ENCODE peak calls at places on chromosome 7, in seven cellular contexts. V is pons, E is non-pigmented ciliary epithelial cell, A is psoas muscle, Q is fibroblast of mammary gland, H is amygdala, I is OCI-LY7. O is an unnamed sample.

GRCh38 chr7:120792091-120792860 is 65.7 kb downstream of the TSPAN12 start:
- DNase-seq in V (peak), E (peak), A (peak), Q (peak), H (peak), I (peak), O (peak)

GRCh38 chr7:105480931-105481330 is 41.1 kb downstream of the PUS7 start:
- DNase-seq in V (no peak), E (no peak), A (no peak), Q (no peak), H (no peak), I (no peak), O (no peak)

GRCh38 chr7:27198138-27198841 is 1.6 kb downstream of the HOXA13 start:
- DNase-seq in V (no peak), E (no peak), A (no peak), Q (no peak), H (no peak), I (no peak), O (no peak)

GRCh38 chr7:157666530-157667040 is 329.8 kb downstream of the DNAJB6 start:
- DNase-seq in V (no peak), E (no peak), A (no peak), Q (no peak), H (no peak), I (no peak), O (no peak)

GRCh38 chr7:24216576-24217116 is 67.3 kb upstream of the NPY start:
- DNase-seq in V (no peak), E (peak), A (no peak), Q (peak), H (no peak), I (no peak), O (peak)

GRCh38 chr7:74092321-74092963 is 8.8 kb downstream of the LIMK1 start:
- DNase-seq in V (no peak), E (no peak), A (peak), Q (no peak), H (no peak), I (peak), O (no peak)

GRCh38 chr7:49125246-49125645 is 200.9 kb downstream of the CDC14C start:
- DNase-seq in V (no peak), E (no peak), A (no peak), Q (no peak), H (no peak), I (no peak), O (no peak)

GRCh38 chr7:6487184-6487545 is 39.4 kb upstream of the DAGLB start:
- DNase-seq in V (no peak), E (no peak), A (no peak), Q (no peak), H (no peak), I (no peak), O (no peak)

GRCh38 chr7:37494940-37495339 is 46.3 kb upstream of the ELMO1 start:
- DNase-seq in V (no peak), E (no peak), A (no peak), Q (no peak), H (no peak), I (no peak), O (no peak)

GRCh38 chr7:29139191-29139590 is 7.1 kb downstream of the CPVL start:
- DNase-seq in V (no peak), E (no peak), A (no peak), Q (peak), H (no peak), I (no peak), O (no peak)

GRCh38 chr7:73828107-73828803 is 2.5 kb upstream of the CLDN4 start:
- DNase-seq in V (no peak), E (no peak), A (no peak), Q (peak), H (no peak), I (no peak), O (no peak)

GRCh38 chr7:8131694-8132605 is 130.0 kb downstream of the ICA1 start:
- DNase-seq in V (no peak), E (no peak), A (no peak), Q (no peak), H (no peak), I (no peak), O (no peak)

GRCh38 chr7:7668708-7669107 is 28.2 kb downstream of the UMAD1 start:
- DNase-seq in V (no peak), E (no peak), A (no peak), Q (no peak), H (no peak), I (no peak), O (no peak)

GRCh38 chr7:18508441-18509427 is 13.2 kb downstream of the HDAC9 start:
- DNase-seq in V (no peak), E (peak), A (no peak), Q (peak), H (no peak), I (no peak), O (peak)

GRCh38 chr7:98697083-98697482 is 80.0 kb downstream of the NPTX2 start:
- DNase-seq in V (no peak), E (no peak), A (no peak), Q (no peak), H (no peak), I (no peak), O (no peak)

GRCh38 chr7:491958-492713 is 27.5 kb downstream of the PDGFA start:
- DNase-seq in V (no peak), E (no peak), A (peak), Q (no peak), H (no peak), I (no peak), O (no peak)

GRCh38 chr7:127514499-127514898 is 70.9 kb downstream of the GCC1 start:
- DNase-seq in V (peak), E (peak), A (no peak), Q (peak), H (no peak), I (peak), O (peak)

GRCh38 chr7:135653285-135654080 is 8.8 kb upstream of the STMP1 start:
- DNase-seq in V (no peak), E (no peak), A (no peak), Q (no peak), H (no peak), I (no peak), O (no peak)

GRCh38 chr7:22569586-22570321 is 69.8 kb upstream of the STEAP1B start:
- DNase-seq in V (peak), E (no peak), A (no peak), Q (no peak), H (no peak), I (no peak), O (no peak)

GRCh38 chr7:24069751-24070150 is 214.2 kb upstream of the NPY start:
- DNase-seq in V (no peak), E (no peak), A (no peak), Q (no peak), H (no peak), I (no peak), O (no peak)

GRCh38 chr7:143392875-143393266 is 11.7 kb downstream of the ZYX start:
- DNase-seq in V (no peak), E (no peak), A (no peak), Q (peak), H (no peak), I (no peak), O (no peak)

GRCh38 chr7:47480576-47481538 is 101.1 kb downstream of the TNS3 start:
- DNase-seq in V (no peak), E (no peak), A (no peak), Q (no peak), H (no peak), I (no peak), O (no peak)

GRCh38 chr7:143172354-143172753 is 10.9 kb upstream of the TAS2R39 start:
- DNase-seq in V (peak), E (no peak), A (no peak), Q (peak), H (no peak), I (no peak), O (no peak)

GRCh38 chr7:84237533-84238173 is 43.1 kb upstream of the SEMA3A start:
- DNase-seq in V (no peak), E (peak), A (no peak), Q (peak), H (no peak), I (no peak), O (no peak)

GRCh38 chr7:40859076-40859475 is 724.3 kb downstream of the SUGCT start:
- DNase-seq in V (no peak), E (no peak), A (no peak), Q (no peak), H (no peak), I (no peak), O (no peak)

GRCh38 chr7:42250411-42250810 is 13.4 kb upstream of the GLI3 start:
- DNase-seq in V (no peak), E (no peak), A (no peak), Q (peak), H (no peak), I (no peak), O (no peak)

GRCh38 chr7:43072530-43072929 is 39.9 kb upstream of the HECW1 start:
- DNase-seq in V (no peak), E (no peak), A (no peak), Q (no peak), H (no peak), I (peak), O (no peak)

GRCh38 chr7:115289966-115290365 is 368.1 kb downstream of the MDFIC start:
- DNase-seq in V (no peak), E (no peak), A (no peak), Q (peak), H (no peak), I (no peak), O (no peak)

O was measured in astrocyte of the cerebellum.